ENCODE peak calls at places on chromosome 2, in nine cellular contexts. G, E, A, S, P, X, H, Q and C are unnamed samples.

GRCh38 chr2:150484461-150484931 is 3.0 kb downstream of the RND3 start:
- DNase-seq in P (no peak), X (no peak), H (no peak), G (no peak), S (no peak), A (no peak), Q (no peak), E (no peak), C (no peak)

GRCh38 chr2:233501198-233502076 is 65.1 kb downstream of the USP40 start:
- DNase-seq in P (no peak), G (no peak), X (no peak), H (no peak), A (no peak), S (no peak), E (no peak), Q (peak), C (no peak)

GRCh38 chr2:105671156-105671555 is 73.6 kb upstream of the NCK2 start:
- DNase-seq in S (no peak), H (no peak), X (no peak), A (no peak), P (no peak), Q (no peak), G (no peak), E (no peak), C (no peak)

GRCh38 chr2:47037678-47038077 is 117.4 kb downstream of the STPG4 start:
- DNase-seq in X (no peak), H (no peak), Q (no peak), G (no peak), S (no peak), E (no peak), P (no peak), A (no peak), C (no peak)

GRCh38 chr2:178449700-178450573 is 1.0 kb downstream of the PRKRA start:
- DNase-seq in Q (peak), E (peak), A (no peak), H (no peak), S (peak), G (no peak), X (no peak), P (peak), C (no peak)

GRCh38 chr2:119196301-119197124 is 27.1 kb upstream of the STEAP3 start:
- DNase-seq in E (no peak), A (no peak), P (peak), H (no peak), Q (no peak), X (no peak), G (no peak), S (no peak), C (no peak)

GRCh38 chr2:501667-502066 is 175.5 kb downstream of the TMEM18 start:
- DNase-seq in E (no peak), A (no peak), X (no peak), Q (no peak), P (no peak), S (no peak), G (peak), H (no peak), C (no peak)

GRCh38 chr2:96642564-96643350 is at the start of gene FER1L5:
- DNase-seq in G (no peak), H (peak), E (no peak), P (no peak), S (no peak), Q (peak), A (no peak), X (peak), C (no peak)

GRCh38 chr2:176562359-176563043 is 293.3 kb downstream of the MTX2 start:
- DNase-seq in E (no peak), G (no peak), S (no peak), X (no peak), H (no peak), A (no peak), P (peak), Q (peak), C (no peak)

GRCh38 chr2:10965241-10965843 is 53.6 kb downstream of the KCNF1 start:
- DNase-seq in H (no peak), E (no peak), Q (no peak), S (no peak), G (no peak), X (no peak), P (no peak), A (no peak), C (no peak)

GRCh38 chr2:85395912-85396475 is 14.2 kb downstream of the CAPG start:
- DNase-seq in A (no peak), S (no peak), G (no peak), P (no peak), X (no peak), H (no peak), E (no peak), Q (no peak), C (no peak)

GRCh38 chr2:239180526-239181073 is 220.2 kb downstream of the HDAC4 start:
- DNase-seq in S (peak), E (no peak), G (no peak), H (no peak), P (no peak), Q (no peak), X (no peak), A (peak), C (no peak)

GRCh38 chr2:119694994-119695521 is 16.1 kb downstream of the TMEM177 start:
- DNase-seq in S (no peak), A (no peak), G (no peak), X (no peak), H (no peak), Q (peak), E (no peak), P (no peak), C (no peak)